ENCODE peak calls at places on chromosomes 1 and 21, in five cellular contexts. K, U, W, Y and H are unnamed samples.

GRCh38 chr1:199029855-199030254 is 391.0 kb downstream of the PTPRC start:
- DNase-seq in K (no peak), U (no peak), W (no peak), Y (peak; percentile 16), H (no peak)

GRCh38 chr1:151992345-151993083 is 1.1 kb downstream of the S100A10 start:
- DNase-seq in K (peak; percentile 87), U (no peak), W (peak; percentile 89), Y (peak; percentile 86), H (peak; percentile 92)

GRCh38 chr1:12507631-12508030 is 110.4 kb downstream of the DHRS3 start:
- DNase-seq in K (no peak), U (no peak), W (no peak), Y (no peak), H (no peak)

GRCh38 chr21:33028759-33029511 is 3.2 kb downstream of the OLIG2 start:
- DNase-seq in K (no peak), U (no peak), W (no peak), Y (no peak), H (no peak)

GRCh38 chr1:184283999-184284398 is 102.8 kb upstream of the C1orf21 start:
- DNase-seq in K (no peak), U (no peak), W (peak; percentile 45), Y (no peak), H (no peak)

GRCh38 chr1:72567511-72567910 is 285.2 kb upstream of the NEGR1 start:
- DNase-seq in K (no peak), U (no peak), W (no peak), Y (peak; percentile 31), H (no peak)

GRCh38 chr1:6423321-6423999 is 1.1 kb upstream of the ESPN start:
- DNase-seq in K (peak; percentile 74), U (peak; percentile 83), W (peak; percentile 82), Y (peak; percentile 75), H (peak; percentile 83)

GRCh38 chr21:45016491-45017375 is 57.6 kb upstream of the ADARB1 start:
- DNase-seq in K (no peak), U (no peak), W (peak; percentile 7), Y (no peak), H (no peak)

GRCh38 chr21:27315373-27315772 is 348.5 kb upstream of the ADAMTS5 start:
- DNase-seq in K (no peak), U (no peak), W (no peak), Y (peak; percentile 6), H (no peak)

GRCh38 chr21:17738171-17738953 is 80.8 kb downstream of the C21orf91 start:
- DNase-seq in K (peak; percentile 49), U (no peak), W (peak; percentile 18), Y (peak; percentile 9), H (peak; percentile 51)

GRCh38 chr1:164733734-164734133 is 174.8 kb downstream of the PBX1 start:
- DNase-seq in K (no peak), U (no peak), W (no peak), Y (no peak), H (no peak)

GRCh38 chr1:164743991-164744390 is 185.0 kb downstream of the PBX1 start:
- DNase-seq in K (no peak), U (no peak), W (no peak), Y (no peak), H (no peak)

GRCh38 chr1:164735315-164736052 is 176.5 kb downstream of the PBX1 start:
- DNase-seq in K (no peak), U (no peak), W (no peak), Y (no peak), H (no peak)

GRCh38 chr1:164740021-164740526 is 181.1 kb downstream of the PBX1 start:
- DNase-seq in K (no peak), U (no peak), W (no peak), Y (no peak), H (no peak)

DNA sequence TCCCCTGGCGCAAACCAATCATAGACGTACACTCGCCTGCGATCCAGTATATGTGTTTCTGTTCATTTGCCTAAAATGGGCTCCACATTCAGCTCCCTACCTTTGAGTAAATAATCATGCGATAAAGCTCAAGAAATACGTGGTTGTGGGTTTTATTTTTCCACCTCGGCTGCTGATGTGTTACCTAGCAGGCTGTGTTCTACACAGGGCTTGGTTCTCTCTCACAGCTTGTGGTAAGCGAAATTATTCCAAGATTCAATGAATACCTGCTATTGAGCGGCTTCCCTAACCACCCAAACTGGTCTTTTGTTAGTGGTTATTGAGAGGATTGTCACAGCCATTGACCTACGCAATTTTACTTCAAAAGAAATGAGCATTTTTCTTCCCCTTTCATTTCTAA is 180.2 kb downstream of the PBX1 start:
- DNase-seq in K (no peak), U (no peak), W (no peak), Y (no peak), H (no peak)
- TF ChIP-seq POLR2AphosphoS5 in K (no peak), U (no peak), W (no peak), Y (no peak), H (no peak)

GRCh38 chr1:59043796-59044195 is 253.1 kb upstream of the FGGY start:
- DNase-seq in K (peak; percentile 55), U (no peak), W (peak; percentile 69), Y (no peak), H (no peak)
- TF ChIP-seq POLR2AphosphoS5 in K (peak; percentile 73), U (no peak), W (peak; percentile 63), Y (no peak), H (peak; percentile 13)

DNA sequence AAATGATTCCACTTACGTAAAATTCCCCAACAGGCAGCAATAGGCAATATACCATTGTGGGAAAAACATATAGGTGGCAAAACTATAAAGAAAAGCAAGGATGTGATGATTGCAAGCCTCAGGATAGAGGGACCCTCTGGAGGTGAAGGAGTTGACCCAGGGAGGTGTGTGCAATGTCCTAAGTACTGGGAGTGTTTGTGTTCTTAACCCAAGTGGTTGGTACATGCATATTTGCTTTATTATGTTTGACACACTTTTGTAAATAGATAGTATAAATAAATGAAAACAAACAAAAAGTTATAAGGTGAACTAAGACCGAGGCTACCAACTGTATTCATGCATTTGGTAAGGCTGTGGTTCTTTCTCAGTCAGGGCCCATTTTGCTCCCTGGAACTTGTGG is 7.5 kb downstream of the MX1 start:
- DNase-seq in K (no peak), U (no peak), W (no peak), Y (no peak), H (no peak)
- TF ChIP-seq POLR2AphosphoS5 in K (no peak), U (no peak), W (no peak), Y (no peak), H (no peak)

GRCh38 chr1:20153000-20153418 is 13.9 kb downstream of the PLA2G2F start:
- DNase-seq in K (peak; percentile 44), U (no peak), W (no peak), Y (no peak), H (no peak)
- TF ChIP-seq POLR2AphosphoS5 in K (no peak), U (no peak), W (no peak), Y (no peak), H (no peak)

GRCh38 chr1:58781541-58782307 is 2.1 kb downstream of the JUN start:
- DNase-seq in K (peak; percentile 69), U (no peak), W (peak; percentile 77), Y (peak; percentile 73), H (peak; percentile 66)

GRCh38 chr1:58784758-58785423 is 1.0 kb upstream of the JUN start:
- DNase-seq in K (peak; percentile 90), U (peak; percentile 30), W (peak; percentile 89), Y (peak; percentile 91), H (peak; percentile 89)

GRCh38 chr1:58782308-58783089 is 1.3 kb downstream of the JUN start:
- DNase-seq in K (peak; percentile 46), U (peak; percentile 56), W (peak; percentile 78), Y (peak; percentile 43), H (peak; percentile 66)

GRCh38 chr1:58783993-58784757 is at the start of gene JUN:
- DNase-seq in K (peak; percentile 99), U (peak; percentile 89), W (peak; percentile 100), Y (peak; percentile 100), H (peak; percentile 99)

GRCh38 chr1:58783090-58783992 is 506 bp downstream of the JUN start:
- DNase-seq in K (peak; percentile 56), U (no peak), W (peak; percentile 66), Y (peak; percentile 63), H (peak; percentile 63)
- TF ChIP-seq POLR2AphosphoS5 in K (peak; percentile 45), U (no peak), W (peak; percentile 26), Y (no peak), H (peak; percentile 1)

GRCh38 chr21:40070871-40071270 is 203.6 kb downstream of the PCP4 start:
- DNase-seq in K (no peak), U (no peak), W (no peak), Y (no peak), H (no peak)
- TF ChIP-seq POLR2AphosphoS5 in K (no peak), U (no peak), W (no peak), Y (no peak), H (no peak)